ENCODE peak calls at places on chromosomes 16 and 17, in four cellular contexts. L, R, H and D are unnamed samples.
A peak's percentile ranks its signal among the peaks of the same experiment; 100 is the strongest.

GRCh38 chr17:40458851-40459482 is 15.7 kb downstream of the IGFBP4 start:
- DNase-seq in L (no peak), R (no peak), H (no peak), D (no peak)

GRCh38 chr16:70715860-70716357 is 30.1 kb upstream of the MTSS2 start:
- DNase-seq in L (no peak), R (no peak), H (no peak), D (no peak)

GRCh38 chr17:1104222-1104621 is 75.6 kb downstream of the ABR start:
- DNase-seq in L (no peak), R (no peak), H (no peak), D (no peak)

GRCh38 chr17:80783461-80783860 is 208.2 kb upstream of the CHMP6 start:
- DNase-seq in L (no peak), R (no peak), H (no peak), D (no peak)

GRCh38 chr17:42527932-42528331 is 8.1 kb upstream of the NAGLU start:
- DNase-seq in L (no peak), R (peak; percentile 58), H (no peak), D (no peak)

GRCh38 chr17:5705081-5705875 is 121.0 kb upstream of the NLRP1 start:
- DNase-seq in L (peak; percentile 27), R (no peak), H (no peak), D (no peak)

GRCh38 chr16:8632675-8633182 is 11.2 kb downstream of the METTL22 start:
- DNase-seq in L (no peak), R (no peak), H (no peak), D (no peak)

GRCh38 chr17:12402963-12403622 is 262.6 kb upstream of the MYOCD start:
- DNase-seq in L (no peak), R (no peak), H (no peak), D (no peak)

GRCh38 chr17:82664701-82665182 is 16.5 kb upstream of the WDR45B start:
- DNase-seq in L (no peak), R (no peak), H (no peak), D (no peak)

GRCh38 chr16:82067042-82067809 is 32.2 kb downstream of the HSD17B2 start:
- DNase-seq in L (no peak), R (peak; percentile 81), H (no peak), D (no peak)

GRCh38 chr16:27486344-27486743 is 63.4 kb downstream of the GTF3C1 start:
- DNase-seq in L (no peak), R (no peak), H (no peak), D (no peak)

GRCh38 chr17:65530985-65531507 is 30.4 kb downstream of the AXIN2 start:
- DNase-seq in L (no peak), R (no peak), H (no peak), D (no peak)

GRCh38 chr17:48552453-48553189 is 7.7 kb upstream of the HOXB2 start:
- DNase-seq in L (no peak), R (no peak), H (no peak), D (no peak)

GRCh38 chr17:19369846-19370492 is 7.4 kb upstream of the B9D1 start:
- DNase-seq in L (no peak), R (no peak), H (no peak), D (no peak)

GRCh38 chr16:89925596-89926079 is 2.5 kb downstream of the TUBB3 start:
- DNase-seq in L (no peak), R (no peak), H (no peak), D (no peak)

GRCh38 chr17:73770115-73770848 is 126.0 kb upstream of the SDK2 start:
- DNase-seq in L (no peak), R (no peak), H (no peak), D (peak; percentile 21)

GRCh38 chr17:2064980-2065785 is 10.3 kb downstream of the HIC1 start:
- DNase-seq in L (peak; percentile 78), R (no peak), H (no peak), D (no peak)

GRCh38 chr16:89917773-89918452 is 749 bp upstream of the MC1R start:
- DNase-seq in L (peak; percentile 53), R (peak; percentile 90), H (peak; percentile 73), D (peak; percentile 96)

GRCh38 chr16:626174-626765 is 4.5 kb upstream of the WFIKKN1 start:
- DNase-seq in L (no peak), R (no peak), H (no peak), D (no peak)

GRCh38 chr17:56316604-56317003 is 163.3 kb downstream of the ANKFN1 start:
- DNase-seq in L (no peak), R (no peak), H (no peak), D (no peak)

GRCh38 chr17:69047368-69048263 is 13.1 kb downstream of the ABCA9 start:
- DNase-seq in L (peak; percentile 70), R (peak; percentile 100), H (no peak), D (no peak)

GRCh38 chr17:76260220-76260619 is 4.9 kb upstream of the UBALD2 start:
- DNase-seq in L (no peak), R (no peak), H (no peak), D (no peak)

GRCh38 chr17:77327566-77328463 is 187.0 kb downstream of the SEC14L1 start:
- DNase-seq in L (no peak), R (no peak), H (no peak), D (no peak)

GRCh38 chr16:62135903-62136302 is 99.7 kb upstream of the CDH8 start:
- DNase-seq in L (no peak), R (no peak), H (no peak), D (no peak)

GRCh38 chr17:9895923-9896322 is 9.1 kb downstream of the RCVRN start:
- DNase-seq in L (no peak), R (no peak), H (no peak), D (no peak)

GRCh38 chr17:9890124-9890523 is 14.9 kb downstream of the RCVRN start:
- DNase-seq in L (peak; percentile 49), R (peak; percentile 6), H (no peak), D (peak; percentile 43)

GRCh38 chr17:9898812-9899211 is 6.3 kb downstream of the RCVRN start:
- DNase-seq in L (no peak), R (no peak), H (no peak), D (no peak)

GRCh38 chr17:9897569-9897968 is 7.5 kb downstream of the RCVRN start:
- DNase-seq in L (no peak), R (no peak), H (no peak), D (no peak)

DNA sequence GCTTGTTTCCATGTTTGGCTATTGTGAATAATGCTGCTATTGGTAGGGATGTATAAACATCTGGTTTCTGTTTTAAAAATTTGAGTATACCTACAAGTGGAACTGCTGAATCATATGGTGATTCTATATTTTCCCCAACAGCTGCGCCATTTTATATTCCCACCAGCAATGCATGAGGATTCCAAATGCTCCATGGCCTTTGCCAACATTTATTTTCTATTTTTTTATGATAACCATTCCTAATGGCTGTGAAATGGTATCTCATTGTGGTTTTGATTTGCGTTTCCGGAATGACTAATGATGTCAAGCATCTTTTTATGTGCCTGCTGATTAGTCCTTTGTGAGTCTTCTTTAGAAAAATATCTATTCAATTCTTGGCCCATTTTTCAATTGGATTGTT is 11.5 kb downstream of the RCVRN start:
- DNase-seq in L (no peak), R (no peak), H (no peak), D (no peak)
- TF ChIP-seq ZBTB33 in L (no peak), R (no peak), H (no peak), D (no peak)

DNA sequence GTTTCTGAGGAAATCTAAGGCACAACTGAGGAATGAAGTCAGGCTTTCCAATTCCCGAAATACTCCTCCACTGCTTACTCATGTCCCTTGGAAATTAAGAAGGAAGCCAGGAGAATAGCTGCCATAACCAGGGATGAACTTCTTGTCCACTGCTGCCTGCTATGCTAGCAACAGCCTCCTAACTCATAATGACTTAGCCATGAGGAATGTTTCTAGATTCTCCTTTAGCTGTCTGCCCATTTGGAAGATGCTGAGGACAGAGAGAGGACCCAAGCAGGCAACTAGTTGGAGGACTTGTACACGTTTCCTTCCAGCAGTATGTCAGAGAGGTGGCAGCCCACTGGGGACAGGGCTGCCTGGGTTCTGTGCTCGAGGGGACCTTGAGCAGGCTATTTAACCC is 939 bp upstream of the CCL2 start:
- DNase-seq in L (no peak), R (no peak), H (no peak), D (no peak)
- TF ChIP-seq ZNF274 in L (no peak), R (no peak), H (no peak), D (no peak)

GRCh38 chr17:53166736-53167135 is 656.0 kb upstream of the KIF2B start:
- DNase-seq in L (no peak), R (no peak), H (no peak), D (no peak)

GRCh38 chr17:53168413-53168812 is 654.3 kb upstream of the KIF2B start:
- DNase-seq in L (no peak), R (no peak), H (no peak), D (no peak)
- TF ChIP-seq ZBTB33 in L (no peak), R (no peak), H (no peak), D (no peak)

GRCh38 chr16:55478827-55479559 is at the start of gene MMP2:
- DNase-seq in L (no peak), R (no peak), H (no peak), D (no peak)

GRCh38 chr16:55479560-55480197 is 681 bp downstream of the MMP2 start:
- DNase-seq in L (no peak), R (no peak), H (no peak), D (no peak)

GRCh38 chr16:55475919-55476318 is 3.1 kb upstream of the MMP2 start:
- DNase-seq in L (no peak), R (no peak), H (no peak), D (no peak)

GRCh38 chr16:55474821-55475220 is 4.2 kb upstream of the MMP2 start:
- DNase-seq in L (no peak), R (no peak), H (no peak), D (no peak)

GRCh38 chr16:55476625-55477533 is 2.1 kb upstream of the MMP2 start:
- DNase-seq in L (no peak), R (no peak), H (no peak), D (no peak)
- TF ChIP-seq ZNF274 in L (no peak), R (no peak), H (no peak), D (no peak)

DNA sequence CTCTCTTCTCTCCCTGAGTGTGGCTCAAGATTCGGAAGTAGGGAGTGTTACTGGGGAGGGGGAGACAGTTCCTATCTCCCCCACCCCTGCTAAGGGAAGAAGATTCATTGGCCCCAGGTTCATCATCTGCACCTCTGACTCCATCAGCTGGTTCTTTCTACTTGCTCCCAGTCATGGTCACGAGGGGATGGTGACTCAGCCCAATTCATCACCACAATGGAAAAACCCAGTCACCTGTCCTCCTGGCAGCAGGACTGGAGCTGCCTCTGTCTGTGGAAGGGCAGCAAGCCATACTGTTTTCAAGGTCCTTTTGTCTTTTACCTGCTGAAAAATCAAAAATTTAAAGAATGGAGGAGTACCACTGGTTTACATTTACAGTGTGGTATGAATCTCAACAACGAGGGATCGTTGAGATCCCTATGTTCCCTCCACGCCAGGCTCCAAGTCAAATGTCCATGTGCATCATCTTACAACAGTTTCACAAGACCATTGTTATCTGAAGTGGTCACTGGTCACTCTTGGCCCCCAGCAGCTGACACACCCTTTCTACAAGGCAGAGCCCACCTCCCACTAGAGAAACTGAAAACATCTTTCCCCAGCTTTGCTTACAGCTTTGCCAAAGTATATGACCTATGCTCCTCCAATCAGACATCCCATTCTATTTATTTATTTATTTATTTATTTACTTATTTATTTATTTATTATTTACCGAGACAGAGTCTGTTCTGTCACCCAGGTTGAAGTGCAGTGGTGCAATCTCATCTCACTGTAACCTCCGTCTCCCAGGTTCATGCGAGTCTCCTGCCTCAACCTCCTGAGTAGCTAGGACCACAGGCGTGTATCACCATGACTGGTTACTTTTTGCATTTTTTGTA is 40.4 kb upstream of the NDRG4 start:
- DNase-seq in L (no peak), R (peak; percentile 62), H (no peak), D (peak; percentile 67)
- TF ChIP-seq ZBTB33 in L (no peak), R (no peak), H (no peak), D (no peak)